ENCODE peak calls at places on chromosome 5, in seven cellular contexts. One of them, this sample, is unnamed. For H3K4me1, the result is how much of the 10 kb centered on the place peaks cover.

GRCh38 chr5:172282277-172283019 is 1.1 kb downstream of the UBTD2 start:
- DNase-seq in ovary: no peak
- DNase-seq in hepatocyte: no peak
- DNase-seq in transverse colon: no peak
- DNase-seq in lower lobe of right lung: no peak
- DNase-seq in neural progenitor cell: no peak
- DNase-seq in A549: no peak
- DNase-seq in this sample: peak

GRCh38 chr5:122183098-122183794 is 53.9 kb downstream of the ZNF474 start:
- DNase-seq in hepatocyte: peak
- DNase-seq in A549: no peak
- DNase-seq in transverse colon: peak
- DNase-seq in lower lobe of right lung: peak
- DNase-seq in neural progenitor cell: no peak
- DNase-seq in ovary: peak
- DNase-seq in this sample: peak

GRCh38 chr5:133048993-133049725 is 2.7 kb upstream of the HSPA4 start:
- DNase-seq in neural progenitor cell: no peak
- DNase-seq in ovary: no peak
- DNase-seq in hepatocyte: no peak
- DNase-seq in A549: no peak
- DNase-seq in transverse colon: no peak
- DNase-seq in lower lobe of right lung: no peak
- DNase-seq in this sample: no peak

GRCh38 chr5:139774980-139775654 is 20.5 kb upstream of the PSD2 start:
- DNase-seq in neural progenitor cell: peak
- DNase-seq in hepatocyte: peak
- DNase-seq in lower lobe of right lung: peak
- DNase-seq in A549: peak
- DNase-seq in transverse colon: peak
- DNase-seq in ovary: peak
- DNase-seq in this sample: no peak

GRCh38 chr5:1101991-1102713 is 9.7 kb downstream of the SLC12A7 start:
- DNase-seq in A549: no peak
- DNase-seq in neural progenitor cell: peak
- DNase-seq in lower lobe of right lung: no peak
- DNase-seq in hepatocyte: peak
- DNase-seq in ovary: no peak
- DNase-seq in transverse colon: no peak
- DNase-seq in this sample: no peak

GRCh38 chr5:111517853-111518501 is 5.6 kb upstream of the STARD4 start:
- DNase-seq in lower lobe of right lung: no peak
- DNase-seq in transverse colon: no peak
- DNase-seq in neural progenitor cell: no peak
- DNase-seq in hepatocyte: no peak
- DNase-seq in A549: no peak
- DNase-seq in ovary: no peak
- DNase-seq in this sample: no peak

GRCh38 chr5:67146574-67146973 is 50.0 kb downstream of the CD180 start:
- DNase-seq in A549: no peak
- DNase-seq in hepatocyte: no peak
- DNase-seq in lower lobe of right lung: no peak
- DNase-seq in neural progenitor cell: no peak
- DNase-seq in ovary: no peak
- DNase-seq in transverse colon: no peak
- DNase-seq in this sample: no peak

GRCh38 chr5:16855475-16855874 is 80.6 kb downstream of the MYO10 start:
- DNase-seq in lower lobe of right lung: no peak
- DNase-seq in hepatocyte: no peak
- DNase-seq in transverse colon: no peak
- DNase-seq in ovary: no peak
- DNase-seq in A549: no peak
- DNase-seq in neural progenitor cell: peak
- DNase-seq in this sample: no peak

GRCh38 chr5:92207156-92207555 is 824.0 kb upstream of the ARRDC3 start:
- DNase-seq in A549: no peak
- DNase-seq in transverse colon: no peak
- DNase-seq in neural progenitor cell: peak
- DNase-seq in hepatocyte: no peak
- DNase-seq in ovary: no peak
- DNase-seq in lower lobe of right lung: no peak
- DNase-seq in this sample: no peak

GRCh38 chr5:128455861-128456361 is 82.1 kb downstream of the FBN2 start:
- DNase-seq in lower lobe of right lung: no peak
- DNase-seq in ovary: no peak
- DNase-seq in neural progenitor cell: peak
- DNase-seq in A549: no peak
- DNase-seq in transverse colon: no peak
- DNase-seq in hepatocyte: no peak
- DNase-seq in this sample: no peak

GRCh38 chr5:178388381-178389030 is 155.9 kb upstream of the PHYKPL start:
- DNase-seq in neural progenitor cell: no peak
- DNase-seq in transverse colon: peak
- DNase-seq in ovary: no peak
- DNase-seq in hepatocyte: peak
- DNase-seq in lower lobe of right lung: peak
- DNase-seq in A549: no peak
- DNase-seq in this sample: no peak

GRCh38 chr5:14928661-14929060 is 57.1 kb upstream of the ANKH start:
- DNase-seq in ovary: no peak
- DNase-seq in A549: no peak
- DNase-seq in lower lobe of right lung: no peak
- DNase-seq in hepatocyte: no peak
- DNase-seq in neural progenitor cell: no peak
- DNase-seq in transverse colon: no peak
- DNase-seq in this sample: peak

GRCh38 chr5:36200513-36200912 is 41.2 kb downstream of the NADK2 start:
- DNase-seq in lower lobe of right lung: no peak
- DNase-seq in A549: no peak
- DNase-seq in ovary: no peak
- DNase-seq in hepatocyte: no peak
- DNase-seq in neural progenitor cell: no peak
- DNase-seq in transverse colon: no peak
- DNase-seq in this sample: peak

GRCh38 chr5:145750194-145750593 is 84.9 kb downstream of the PRELID2 start:
- DNase-seq in neural progenitor cell: no peak
- DNase-seq in hepatocyte: no peak
- DNase-seq in ovary: no peak
- DNase-seq in transverse colon: no peak
- DNase-seq in lower lobe of right lung: no peak
- DNase-seq in A549: no peak
- DNase-seq in this sample: no peak

GRCh38 chr5:17398439-17398838 is 99.6 kb upstream of the TAF11L2 start:
- DNase-seq in ovary: no peak
- DNase-seq in lower lobe of right lung: no peak
- DNase-seq in hepatocyte: no peak
- DNase-seq in A549: no peak
- DNase-seq in neural progenitor cell: no peak
- DNase-seq in transverse colon: no peak
- DNase-seq in this sample: peak

GRCh38 chr5:36741138-36741537 is 134.7 kb downstream of the SLC1A3 start:
- DNase-seq in transverse colon: no peak
- DNase-seq in hepatocyte: no peak
- DNase-seq in lower lobe of right lung: no peak
- DNase-seq in A549: no peak
- DNase-seq in neural progenitor cell: no peak
- DNase-seq in ovary: no peak
- DNase-seq in this sample: no peak

GRCh38 chr5:151071021-151071420 is 9.8 kb downstream of the TNIP1 start:
- DNase-seq in ovary: no peak
- DNase-seq in transverse colon: no peak
- DNase-seq in lower lobe of right lung: no peak
- DNase-seq in A549: no peak
- DNase-seq in hepatocyte: no peak
- DNase-seq in neural progenitor cell: no peak
- DNase-seq in this sample: no peak
- H3K4me1 ChIP-seq in ovary: under half
- H3K4me1 ChIP-seq in transverse colon: under half
- H3K4me1 ChIP-seq in lower lobe of right lung: half or more
- H3K4me1 ChIP-seq in A549: half or more
- H3K4me1 ChIP-seq in hepatocyte: under half
- H3K4me1 ChIP-seq in neural progenitor cell: under half
- H3K4me1 ChIP-seq in this sample: under half

GRCh38 chr5:173785866-173786265 is 102.3 kb upstream of the CPEB4 start:
- DNase-seq in A549: no peak
- DNase-seq in lower lobe of right lung: no peak
- DNase-seq in transverse colon: no peak
- DNase-seq in hepatocyte: no peak
- DNase-seq in neural progenitor cell: no peak
- DNase-seq in ovary: no peak
- DNase-seq in this sample: no peak
- TF ChIP-seq CTCF in A549: no peak
- TF ChIP-seq CTCF in lower lobe of right lung: no peak
- TF ChIP-seq CTCF in transverse colon: no peak
- TF ChIP-seq CTCF in hepatocyte: no peak
- TF ChIP-seq CTCF in neural progenitor cell: no peak
- TF ChIP-seq CTCF in ovary: no peak
- TF ChIP-seq CTCF in this sample: no peak

GRCh38 chr5:149549461-149550266 is 1.6 kb downstream of the CSNK1A1 start:
- DNase-seq in lower lobe of right lung: no peak
- DNase-seq in neural progenitor cell: peak
- DNase-seq in A549: peak
- DNase-seq in transverse colon: peak
- DNase-seq in hepatocyte: peak
- DNase-seq in ovary: no peak
- DNase-seq in this sample: no peak
- H3K4me1 ChIP-seq in lower lobe of right lung: half or more
- H3K4me1 ChIP-seq in neural progenitor cell: under half
- H3K4me1 ChIP-seq in A549: under half
- H3K4me1 ChIP-seq in transverse colon: under half
- H3K4me1 ChIP-seq in hepatocyte: under half
- H3K4me1 ChIP-seq in ovary: under half
- H3K4me1 ChIP-seq in this sample: under half

DNA sequence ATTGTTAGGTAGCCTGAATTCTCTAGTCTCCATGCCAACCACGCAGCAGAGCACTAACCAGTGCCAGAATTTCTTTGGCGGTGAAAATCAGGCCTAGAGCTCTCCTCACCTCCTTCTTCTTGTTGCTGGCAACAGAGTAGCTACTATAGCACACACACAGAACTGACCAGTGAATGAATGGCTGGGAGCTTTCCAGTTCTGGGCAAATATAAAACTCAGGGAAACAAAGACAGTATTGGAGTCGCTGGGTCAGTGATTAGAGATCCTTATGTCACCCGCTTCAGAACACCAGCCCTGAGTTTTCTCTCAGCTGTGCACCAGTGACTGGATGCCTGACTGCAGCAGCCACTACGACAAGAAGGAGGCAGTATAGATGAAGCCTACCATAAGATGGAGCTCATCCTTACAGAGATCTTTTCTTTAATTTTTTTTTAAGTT is 26.9 kb upstream of the FEM1C start:
- DNase-seq in neural progenitor cell: peak
- DNase-seq in ovary: no peak
- DNase-seq in lower lobe of right lung: no peak
- DNase-seq in hepatocyte: no peak
- DNase-seq in transverse colon: no peak
- DNase-seq in A549: no peak
- DNase-seq in this sample: no peak
- TF ChIP-seq CTCF in neural progenitor cell: peak
- TF ChIP-seq CTCF in ovary: no peak
- TF ChIP-seq CTCF in lower lobe of right lung: no peak
- TF ChIP-seq CTCF in hepatocyte: no peak
- TF ChIP-seq CTCF in transverse colon: no peak
- TF ChIP-seq CTCF in A549: no peak
- TF ChIP-seq CTCF in this sample: no peak

DNA sequence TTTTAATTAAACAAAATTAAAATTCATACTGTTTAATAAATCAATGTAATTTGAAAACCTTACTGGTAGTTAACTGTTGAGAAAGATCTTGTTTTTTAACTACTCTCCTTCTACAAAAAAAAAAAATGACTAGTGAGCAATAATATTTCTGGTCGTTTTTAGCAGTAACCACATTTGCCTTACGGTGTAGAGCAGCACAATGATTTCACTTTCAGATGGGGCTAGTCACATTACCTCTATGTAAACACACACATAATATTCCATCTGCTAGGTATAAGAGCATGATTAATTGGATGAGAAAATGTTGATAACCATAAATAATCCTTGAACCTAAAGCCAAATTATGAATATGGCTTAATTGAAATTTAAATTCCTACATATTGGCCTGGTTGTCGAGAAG is 198.1 kb downstream of the CHSY3 start:
- DNase-seq in neural progenitor cell: no peak
- DNase-seq in A549: no peak
- DNase-seq in transverse colon: no peak
- DNase-seq in hepatocyte: no peak
- DNase-seq in lower lobe of right lung: no peak
- DNase-seq in ovary: no peak
- DNase-seq in this sample: no peak
- H3K4me1 ChIP-seq in neural progenitor cell: under half
- H3K4me1 ChIP-seq in A549: under half
- H3K4me1 ChIP-seq in transverse colon: under half
- H3K4me1 ChIP-seq in hepatocyte: under half
- H3K4me1 ChIP-seq in lower lobe of right lung: under half
- H3K4me1 ChIP-seq in ovary: under half
- H3K4me1 ChIP-seq in this sample: under half